ENCODE peak calls at places on chromosomes 5 and 9, in five cellular contexts. S is MV-4-11, E is HL-60, M is astrocyte of the cerebellum, N is glomerular endothelial cell. I is an unnamed sample.

GRCh38 chr5:134477462-134478245 is 47.8 kb upstream of the JADE2 start:
- DNase-seq in S (peak; percentile 33), E (no peak), M (no peak), N (no peak), I (no peak)

GRCh38 chr5:150392680-150393079 is 20.0 kb downstream of the CD74 start:
- DNase-seq in S (no peak), E (no peak), M (no peak), N (no peak), I (no peak)

GRCh38 chr5:55234171-55234700 is 828 bp upstream of the CCNO start:
- DNase-seq in S (no peak), E (no peak), M (peak; percentile 4), N (no peak), I (no peak)

GRCh38 chr9:88818495-88819201 is 172.6 kb upstream of the S1PR3 start:
- DNase-seq in S (no peak), E (no peak), M (peak; percentile 58), N (no peak), I (no peak)

GRCh38 chr9:88710449-88710848 is 175.5 kb downstream of the NXNL2 start:
- DNase-seq in S (no peak), E (no peak), M (no peak), N (no peak), I (no peak)

GRCh38 chr5:119393746-119394145 is 37.9 kb downstream of the TNFAIP8 start:
- DNase-seq in S (no peak), E (no peak), M (no peak), N (no peak), I (no peak)

GRCh38 chr5:75640395-75640794 is 29.1 kb downstream of the ANKDD1B start:
- DNase-seq in S (no peak), E (no peak), M (peak; percentile 47), N (peak; percentile 68), I (no peak)

GRCh38 chr9:98909935-98910334 is 33.8 kb upstream of the COL15A1 start:
- DNase-seq in S (no peak), E (no peak), M (no peak), N (no peak), I (no peak)

GRCh38 chr5:113488645-113489184 is 462 bp upstream of the MCC start:
- DNase-seq in S (no peak), E (no peak), M (no peak), N (no peak), I (no peak)

GRCh38 chr5:132001647-132002561 is 9.6 kb downstream of the ACSL6 start:
- DNase-seq in S (no peak), E (no peak), M (no peak), N (no peak), I (no peak)

GRCh38 chr9:71725590-71726338 is 42.5 kb downstream of the CEMIP2 start:
- DNase-seq in S (no peak), E (no peak), M (no peak), N (peak; percentile 47), I (no peak)

GRCh38 chr5:57417320-57417719 is 65.3 kb downstream of the ACTBL2 start:
- DNase-seq in S (no peak), E (no peak), M (no peak), N (no peak), I (no peak)

GRCh38 chr5:95446560-95447221 is 55.5 kb downstream of the FAM81B start:
- DNase-seq in S (no peak), E (no peak), M (peak; percentile 4), N (no peak), I (no peak)

GRCh38 chr5:161744276-161744675 is 58.8 kb downstream of the GABRA6 start:
- DNase-seq in S (no peak), E (no peak), M (no peak), N (no peak), I (no peak)

GRCh38 chr5:154614125-154614524 is 136.1 kb upstream of the HAND1 start:
- DNase-seq in S (no peak), E (no peak), M (no peak), N (no peak), I (no peak)

GRCh38 chr9:120587357-120587756 is 7.4 kb upstream of the CDK5RAP2 start:
- DNase-seq in S (peak; percentile 44), E (no peak), M (no peak), N (no peak), I (peak; percentile 36)

GRCh38 chr9:84261082-84261746 is 79.3 kb downstream of the SLC28A3 start:
- DNase-seq in S (peak; percentile 49), E (peak; percentile 33), M (peak; percentile 55), N (peak; percentile 51), I (peak; percentile 70)

GRCh38 chr5:37665272-37665671 is 174.6 kb downstream of the GDNF start:
- DNase-seq in S (no peak), E (no peak), M (no peak), N (no peak), I (no peak)

GRCh38 chr5:23042231-23042630 is 189.1 kb upstream of the CDH12 start:
- DNase-seq in S (no peak), E (no peak), M (no peak), N (no peak), I (no peak)

GRCh38 chr9:129307227-129307970 is 129.3 kb upstream of the IER5L start:
- DNase-seq in S (no peak), E (no peak), M (no peak), N (no peak), I (no peak)

GRCh38 chr5:139655727-139656271 is 7.7 kb downstream of the CXXC5 start:
- DNase-seq in S (no peak), E (no peak), M (no peak), N (no peak), I (no peak)

GRCh38 chr5:73997936-73998335 is 371.9 kb downstream of the ARHGEF28 start:
- DNase-seq in S (no peak), E (no peak), M (no peak), N (no peak), I (no peak)

GRCh38 chr5:59020611-59021285 is 437.9 kb downstream of the RAB3C start:
- DNase-seq in S (no peak), E (no peak), M (no peak), N (no peak), I (no peak)

GRCh38 chr5:1429501-1429900 is 15.7 kb downstream of the SLC6A3 start:
- DNase-seq in S (no peak), E (no peak), M (no peak), N (no peak), I (no peak)

GRCh38 chr9:90991953-90992352 is 190.3 kb downstream of the SYK start:
- DNase-seq in S (no peak), E (no peak), M (no peak), N (no peak), I (no peak)

GRCh38 chr5:171635028-171635427 is 150.6 kb upstream of the SMIM23 start:
- DNase-seq in S (no peak), E (no peak), M (no peak), N (no peak), I (no peak)

GRCh38 chr5:132657676-132658382 is at the start of gene IL13:
- DNase-seq in S (no peak), E (no peak), M (no peak), N (no peak), I (no peak)

GRCh38 chr5:41508696-41509398 is 1.6 kb downstream of the PLCXD3 start:
- DNase-seq in S (no peak), E (no peak), M (no peak), N (no peak), I (no peak)

GRCh38 chr5:169153405-169153804 is 147.5 kb downstream of the SLIT3 start:
- DNase-seq in S (no peak), E (no peak), M (no peak), N (no peak), I (no peak)

GRCh38 chr5:158979290-158979689 is 120.4 kb downstream of the EBF1 start:
- DNase-seq in S (no peak), E (no peak), M (no peak), N (no peak), I (no peak)

GRCh38 chr9:118170032-118170955 is 466.1 kb downstream of the TLR4 start:
- DNase-seq in S (no peak), E (no peak), M (peak; percentile 34), N (peak; percentile 14), I (peak; percentile 40)

GRCh38 chr9:16687678-16688369 is 182.6 kb downstream of the BNC2 start:
- DNase-seq in S (no peak), E (no peak), M (no peak), N (no peak), I (no peak)

GRCh38 chr5:80654054-80654390 is 430 bp upstream of the MSH3 start:
- DNase-seq in S (peak; percentile 49), E (no peak), M (no peak), N (no peak), I (no peak)

GRCh38 chr9:136317695-136318094 is 9.6 kb upstream of the GPSM1 start:
- DNase-seq in S (no peak), E (no peak), M (no peak), N (no peak), I (no peak)

GRCh38 chr9:114035845-114036785 is 42.0 kb downstream of the AMBP start:
- DNase-seq in S (no peak), E (no peak), M (no peak), N (no peak), I (no peak)

GRCh38 chr5:175385691-175386360 is 58.2 kb downstream of the DRD1 start:
- DNase-seq in S (no peak), E (no peak), M (peak; percentile 87), N (no peak), I (no peak)

GRCh38 chr9:21709464-21710058 is 92.9 kb upstream of the MTAP start:
- DNase-seq in S (peak; percentile 54), E (peak; percentile 16), M (no peak), N (no peak), I (peak; percentile 34)

GRCh38 chr5:154367101-154367500 is 78.7 kb upstream of the SAP30L start:
- DNase-seq in S (no peak), E (no peak), M (no peak), N (no peak), I (no peak)

GRCh38 chr9:38761334-38761733 is 41.4 kb upstream of the FAM240B start:
- DNase-seq in S (no peak), E (no peak), M (peak; percentile 2), N (no peak), I (no peak)